ENCODE peak calls at places on chromosomes 3 and 15, in seven cellular contexts. One of them, this sample, is unnamed.

GRCh38 chr3:13014755-13015285 is 58.4 kb downstream of the IQSEC1 start:
- DNase-seq in NB4: no peak
- DNase-seq in psoas muscle: no peak
- DNase-seq in Right ventricle myocardium superior: no peak
- DNase-seq in COR-L47: no peak
- DNase-seq in HT1080: no peak
- DNase-seq in left lobe of liver: no peak
- DNase-seq in this sample: peak

GRCh38 chr3:123348-123747 is 73.2 kb upstream of the CHL1 start:
- DNase-seq in NB4: no peak
- DNase-seq in psoas muscle: no peak
- DNase-seq in Right ventricle myocardium superior: no peak
- DNase-seq in COR-L47: no peak
- DNase-seq in HT1080: no peak
- DNase-seq in left lobe of liver: no peak
- DNase-seq in this sample: no peak

GRCh38 chr3:8756671-8757070 is 12.7 kb downstream of the OXTR start:
- DNase-seq in NB4: no peak
- DNase-seq in psoas muscle: no peak
- DNase-seq in Right ventricle myocardium superior: no peak
- DNase-seq in COR-L47: no peak
- DNase-seq in HT1080: no peak
- DNase-seq in left lobe of liver: no peak
- DNase-seq in this sample: no peak

GRCh38 chr15:75346796-75347221 is at the start of gene NEIL1:
- DNase-seq in NB4: no peak
- DNase-seq in psoas muscle: peak
- DNase-seq in Right ventricle myocardium superior: no peak
- DNase-seq in COR-L47: no peak
- DNase-seq in HT1080: no peak
- DNase-seq in left lobe of liver: no peak
- DNase-seq in this sample: no peak

GRCh38 chr3:170752571-170753155 is 117.3 kb downstream of the RPL22L1 start:
- DNase-seq in NB4: no peak
- DNase-seq in psoas muscle: no peak
- DNase-seq in Right ventricle myocardium superior: no peak
- DNase-seq in COR-L47: no peak
- DNase-seq in HT1080: no peak
- DNase-seq in left lobe of liver: no peak
- DNase-seq in this sample: no peak

GRCh38 chr15:78938608-78939488 is 6.0 kb downstream of the CTSH start:
- DNase-seq in NB4: peak
- DNase-seq in psoas muscle: no peak
- DNase-seq in Right ventricle myocardium superior: no peak
- DNase-seq in COR-L47: no peak
- DNase-seq in HT1080: no peak
- DNase-seq in left lobe of liver: no peak
- DNase-seq in this sample: no peak

GRCh38 chr3:57770121-57770828 is 14.2 kb downstream of the SLMAP start:
- DNase-seq in NB4: no peak
- DNase-seq in psoas muscle: no peak
- DNase-seq in Right ventricle myocardium superior: no peak
- DNase-seq in COR-L47: no peak
- DNase-seq in HT1080: no peak
- DNase-seq in left lobe of liver: no peak
- DNase-seq in this sample: no peak

GRCh38 chr15:22265056-22265945 is 185.0 kb downstream of the OR4M2 start:
- DNase-seq in NB4: no peak
- DNase-seq in psoas muscle: no peak
- DNase-seq in Right ventricle myocardium superior: no peak
- DNase-seq in COR-L47: no peak
- DNase-seq in HT1080: no peak
- DNase-seq in left lobe of liver: peak
- DNase-seq in this sample: no peak

GRCh38 chr15:99965376-99965775 is 232.1 kb upstream of the LYSMD4 start:
- DNase-seq in NB4: no peak
- DNase-seq in psoas muscle: peak
- DNase-seq in Right ventricle myocardium superior: no peak
- DNase-seq in COR-L47: no peak
- DNase-seq in HT1080: no peak
- DNase-seq in left lobe of liver: no peak
- DNase-seq in this sample: no peak

GRCh38 chr3:108090066-108090700 is 648 bp downstream of the CD47 start:
- DNase-seq in NB4: peak
- DNase-seq in psoas muscle: no peak
- DNase-seq in Right ventricle myocardium superior: peak
- DNase-seq in COR-L47: peak
- DNase-seq in HT1080: peak
- DNase-seq in left lobe of liver: no peak
- DNase-seq in this sample: peak

This sample was measured in right lobe of liver.